ENCODE peak calls at places on chromosome 6, in four cellular contexts. One of them, this sample, is unnamed.

GRCh38 chr6:6314601-6315000 is 5.9 kb downstream of the F13A1 start:
- DNase-seq in GF-D8: no peak
- DNase-seq in activated naive CD8-positive, alpha-beta T cell treated with anti-CD3 and anti-CD28 coated beads, Interleukin-2, amount 50 U/mL, for 24 hours: no peak
- DNase-seq in T-helper 2 cell: no peak
- DNase-seq in this sample: no peak

GRCh38 chr6:38775870-38776269 is 60.8 kb downstream of the DNAH8 start:
- DNase-seq in GF-D8: no peak
- DNase-seq in activated naive CD8-positive, alpha-beta T cell treated with anti-CD3 and anti-CD28 coated beads, Interleukin-2, amount 50 U/mL, for 24 hours: no peak
- DNase-seq in T-helper 2 cell: no peak
- DNase-seq in this sample: no peak

GRCh38 chr6:125910518-125910917 is 46.1 kb upstream of the HINT3 start:
- DNase-seq in GF-D8: no peak
- DNase-seq in activated naive CD8-positive, alpha-beta T cell treated with anti-CD3 and anti-CD28 coated beads, Interleukin-2, amount 50 U/mL, for 24 hours: no peak
- DNase-seq in T-helper 2 cell: no peak
- DNase-seq in this sample: no peak

GRCh38 chr6:148134566-148134965 is 208.1 kb upstream of the SASH1 start:
- DNase-seq in GF-D8: no peak
- DNase-seq in activated naive CD8-positive, alpha-beta T cell treated with anti-CD3 and anti-CD28 coated beads, Interleukin-2, amount 50 U/mL, for 24 hours: no peak
- DNase-seq in T-helper 2 cell: no peak
- DNase-seq in this sample: no peak

GRCh38 chr6:31750411-31751022 is 10.7 kb downstream of the MSH5 start:
- DNase-seq in GF-D8: no peak
- DNase-seq in activated naive CD8-positive, alpha-beta T cell treated with anti-CD3 and anti-CD28 coated beads, Interleukin-2, amount 50 U/mL, for 24 hours: no peak
- DNase-seq in T-helper 2 cell: no peak
- DNase-seq in this sample: no peak

GRCh38 chr6:127222418-127222817 is 44.2 kb upstream of the RNF146 start:
- DNase-seq in GF-D8: no peak
- DNase-seq in activated naive CD8-positive, alpha-beta T cell treated with anti-CD3 and anti-CD28 coated beads, Interleukin-2, amount 50 U/mL, for 24 hours: no peak
- DNase-seq in T-helper 2 cell: no peak
- DNase-seq in this sample: no peak

GRCh38 chr6:43375693-43376092 is 6.2 kb upstream of the ZNF318 start:
- DNase-seq in GF-D8: no peak
- DNase-seq in activated naive CD8-positive, alpha-beta T cell treated with anti-CD3 and anti-CD28 coated beads, Interleukin-2, amount 50 U/mL, for 24 hours: no peak
- DNase-seq in T-helper 2 cell: no peak
- DNase-seq in this sample: no peak

GRCh38 chr6:161498359-161498758 is 224.5 kb upstream of the AGPAT4 start:
- DNase-seq in GF-D8: no peak
- DNase-seq in activated naive CD8-positive, alpha-beta T cell treated with anti-CD3 and anti-CD28 coated beads, Interleukin-2, amount 50 U/mL, for 24 hours: no peak
- DNase-seq in T-helper 2 cell: no peak
- DNase-seq in this sample: no peak

GRCh38 chr6:24848461-24848860 is 49.7 kb upstream of the ARMH2 start:
- DNase-seq in GF-D8: no peak
- DNase-seq in activated naive CD8-positive, alpha-beta T cell treated with anti-CD3 and anti-CD28 coated beads, Interleukin-2, amount 50 U/mL, for 24 hours: no peak
- DNase-seq in T-helper 2 cell: no peak
- DNase-seq in this sample: no peak

GRCh38 chr6:107101661-107102413 is 13.5 kb downstream of the BEND3 start:
- DNase-seq in GF-D8: no peak
- DNase-seq in activated naive CD8-positive, alpha-beta T cell treated with anti-CD3 and anti-CD28 coated beads, Interleukin-2, amount 50 U/mL, for 24 hours: no peak
- DNase-seq in T-helper 2 cell: no peak
- DNase-seq in this sample: no peak

GRCh38 chr6:80725156-80725930 is 618.9 kb downstream of the BCKDHB start:
- DNase-seq in GF-D8: no peak
- DNase-seq in activated naive CD8-positive, alpha-beta T cell treated with anti-CD3 and anti-CD28 coated beads, Interleukin-2, amount 50 U/mL, for 24 hours: no peak
- DNase-seq in T-helper 2 cell: no peak
- DNase-seq in this sample: no peak

GRCh38 chr6:28333599-28334018 is 2.3 kb downstream of the ZSCAN31 start:
- DNase-seq in GF-D8: no peak
- DNase-seq in activated naive CD8-positive, alpha-beta T cell treated with anti-CD3 and anti-CD28 coated beads, Interleukin-2, amount 50 U/mL, for 24 hours: no peak
- DNase-seq in T-helper 2 cell: no peak
- DNase-seq in this sample: no peak

GRCh38 chr6:11975353-11975977 is 36.6 kb upstream of the HIVEP1 start:
- DNase-seq in GF-D8: peak; percentile 81
- DNase-seq in activated naive CD8-positive, alpha-beta T cell treated with anti-CD3 and anti-CD28 coated beads, Interleukin-2, amount 50 U/mL, for 24 hours: peak; percentile 47
- DNase-seq in T-helper 2 cell: no peak
- DNase-seq in this sample: peak; percentile 65

GRCh38 chr6:47403801-47404200 is 73.8 kb upstream of the CD2AP start:
- DNase-seq in GF-D8: no peak
- DNase-seq in activated naive CD8-positive, alpha-beta T cell treated with anti-CD3 and anti-CD28 coated beads, Interleukin-2, amount 50 U/mL, for 24 hours: no peak
- DNase-seq in T-helper 2 cell: no peak
- DNase-seq in this sample: no peak

GRCh38 chr6:45584127-45584526 is 206.4 kb upstream of the SUPT3H start:
- DNase-seq in GF-D8: no peak
- DNase-seq in activated naive CD8-positive, alpha-beta T cell treated with anti-CD3 and anti-CD28 coated beads, Interleukin-2, amount 50 U/mL, for 24 hours: no peak
- DNase-seq in T-helper 2 cell: no peak
- DNase-seq in this sample: no peak

GRCh38 chr6:26157150-26157837 is 70.1 kb downstream of the HFE start:
- DNase-seq in GF-D8: peak; percentile 64
- DNase-seq in activated naive CD8-positive, alpha-beta T cell treated with anti-CD3 and anti-CD28 coated beads, Interleukin-2, amount 50 U/mL, for 24 hours: peak; percentile 80
- DNase-seq in T-helper 2 cell: peak; percentile 58
- DNase-seq in this sample: peak; percentile 82

GRCh38 chr6:117547688-117548621 is 54.4 kb downstream of the GOPC start:
- DNase-seq in GF-D8: no peak
- DNase-seq in activated naive CD8-positive, alpha-beta T cell treated with anti-CD3 and anti-CD28 coated beads, Interleukin-2, amount 50 U/mL, for 24 hours: peak; percentile 48
- DNase-seq in T-helper 2 cell: peak; percentile 26
- DNase-seq in this sample: peak; percentile 8

GRCh38 chr6:1525364-1526038 is 84.2 kb upstream of the FOXC1 start:
- DNase-seq in GF-D8: no peak
- DNase-seq in activated naive CD8-positive, alpha-beta T cell treated with anti-CD3 and anti-CD28 coated beads, Interleukin-2, amount 50 U/mL, for 24 hours: no peak
- DNase-seq in T-helper 2 cell: no peak
- DNase-seq in this sample: no peak

GRCh38 chr6:104702126-104702841 is 157.4 kb downstream of the HACE1 start:
- DNase-seq in GF-D8: no peak
- DNase-seq in activated naive CD8-positive, alpha-beta T cell treated with anti-CD3 and anti-CD28 coated beads, Interleukin-2, amount 50 U/mL, for 24 hours: no peak
- DNase-seq in T-helper 2 cell: no peak
- DNase-seq in this sample: no peak

GRCh38 chr6:73652637-73653570 is 888 bp downstream of the SLC17A5 start:
- DNase-seq in GF-D8: peak; percentile 51
- DNase-seq in activated naive CD8-positive, alpha-beta T cell treated with anti-CD3 and anti-CD28 coated beads, Interleukin-2, amount 50 U/mL, for 24 hours: peak; percentile 62
- DNase-seq in T-helper 2 cell: peak; percentile 58
- DNase-seq in this sample: peak; percentile 63

GRCh38 chr6:167581637-167582036 is 245.1 kb upstream of the AFDN start:
- DNase-seq in GF-D8: no peak
- DNase-seq in activated naive CD8-positive, alpha-beta T cell treated with anti-CD3 and anti-CD28 coated beads, Interleukin-2, amount 50 U/mL, for 24 hours: no peak
- DNase-seq in T-helper 2 cell: no peak
- DNase-seq in this sample: no peak

GRCh38 chr6:33860706-33861474 is 57.1 kb upstream of the MLN start:
- DNase-seq in GF-D8: no peak
- DNase-seq in activated naive CD8-positive, alpha-beta T cell treated with anti-CD3 and anti-CD28 coated beads, Interleukin-2, amount 50 U/mL, for 24 hours: no peak
- DNase-seq in T-helper 2 cell: no peak
- DNase-seq in this sample: no peak

GRCh38 chr6:167987396-167987795 is 10.1 kb upstream of the KIF25 start:
- DNase-seq in GF-D8: no peak
- DNase-seq in activated naive CD8-positive, alpha-beta T cell treated with anti-CD3 and anti-CD28 coated beads, Interleukin-2, amount 50 U/mL, for 24 hours: no peak
- DNase-seq in T-helper 2 cell: no peak
- DNase-seq in this sample: no peak

GRCh38 chr6:12280458-12280857 is 9.7 kb upstream of the EDN1 start:
- DNase-seq in GF-D8: no peak
- DNase-seq in activated naive CD8-positive, alpha-beta T cell treated with anti-CD3 and anti-CD28 coated beads, Interleukin-2, amount 50 U/mL, for 24 hours: no peak
- DNase-seq in T-helper 2 cell: no peak
- DNase-seq in this sample: no peak

GRCh38 chr6:167274270-167274669 is 16.8 kb upstream of the UNC93A start:
- DNase-seq in GF-D8: no peak
- DNase-seq in activated naive CD8-positive, alpha-beta T cell treated with anti-CD3 and anti-CD28 coated beads, Interleukin-2, amount 50 U/mL, for 24 hours: no peak
- DNase-seq in T-helper 2 cell: no peak
- DNase-seq in this sample: no peak

GRCh38 chr6:168219804-168220203 is 99.8 kb downstream of the DACT2 start:
- DNase-seq in GF-D8: no peak
- DNase-seq in activated naive CD8-positive, alpha-beta T cell treated with anti-CD3 and anti-CD28 coated beads, Interleukin-2, amount 50 U/mL, for 24 hours: no peak
- DNase-seq in T-helper 2 cell: no peak
- DNase-seq in this sample: no peak

This sample was measured in stimulated activated naive B cell treated with anti-CD40 and anti-IgM and Interleukin-4, amounts not matched to agents 10 μg/mL and 1 μg/mL and 100 μg/mL, for 72 hours.